ENCODE peak calls at places on chromosomes 1 and 21, in ten cellular contexts. D, V, X, B, R, F, S, G, Z and J are unnamed samples.

GRCh38 chr1:234570741-234571140 is 39.2 kb downstream of the IRF2BP2 start:
- DNase-seq in D (no peak), V (no peak), X (no peak), B (no peak), R (no peak), F (no peak), S (no peak), G (no peak), Z (no peak), J (no peak)

GRCh38 chr1:222618001-222618879 is at the start of gene MIA3:
- DNase-seq in D (peak), V (peak), X (peak), B (peak), R (peak), F (peak), S (peak), G (peak), Z (peak), J (peak)

GRCh38 chr1:222464841-222465210 is 83.1 kb downstream of the HHIPL2 start:
- DNase-seq in D (peak), V (peak), X (peak), B (peak), R (peak), F (peak), S (no peak), G (peak), Z (no peak), J (peak)

GRCh38 chr21:45289655-45290515 is 2.2 kb upstream of the POFUT2 start:
- DNase-seq in D (peak), V (no peak), X (no peak), B (no peak), R (peak), F (no peak), S (peak), G (no peak), Z (peak), J (no peak)

GRCh38 chr1:62720946-62721554 is 32.9 kb upstream of the DOCK7 start:
- DNase-seq in D (no peak), V (no peak), X (no peak), B (no peak), R (peak), F (no peak), S (no peak), G (peak), Z (no peak), J (no peak)

GRCh38 chr21:32456497-32456918 is 44.0 kb downstream of the EVA1C start:
- DNase-seq in D (no peak), V (no peak), X (peak), B (no peak), R (peak), F (no peak), S (no peak), G (peak), Z (no peak), J (no peak)

GRCh38 chr21:45225041-45225740 is 62.5 kb downstream of the POFUT2 start:
- DNase-seq in D (no peak), V (no peak), X (no peak), B (no peak), R (no peak), F (no peak), S (no peak), G (no peak), Z (no peak), J (no peak)

GRCh38 chr1:226061793-226062557 is 541 bp upstream of the H3-3A start:
- DNase-seq in D (peak), V (peak), X (peak), B (peak), R (peak), F (peak), S (peak), G (peak), Z (peak), J (peak)

GRCh38 chr1:166069390-166069789 is 97.4 kb downstream of the FAM78B start:
- DNase-seq in D (no peak), V (no peak), X (no peak), B (peak), R (no peak), F (no peak), S (no peak), G (no peak), Z (no peak), J (no peak)

GRCh38 chr1:186626969-186627368 is 53.3 kb downstream of the PTGS2 start:
- DNase-seq in D (no peak), V (no peak), X (no peak), B (no peak), R (peak), F (no peak), S (no peak), G (no peak), Z (no peak), J (no peak)

GRCh38 chr1:219660666-219661463 is 48.0 kb upstream of the ZC3H11B start:
- DNase-seq in D (peak), V (peak), X (peak), B (peak), R (peak), F (peak), S (peak), G (peak), Z (peak), J (peak)

GRCh38 chr1:38014171-38014570 is 1.6 kb downstream of the UTP11 start:
- DNase-seq in D (no peak), V (no peak), X (no peak), B (no peak), R (no peak), F (no peak), S (no peak), G (no peak), Z (no peak), J (no peak)

GRCh38 chr1:97379387-97380075 is 541.3 kb downstream of the DPYD start:
- DNase-seq in D (no peak), V (no peak), X (no peak), B (no peak), R (peak), F (no peak), S (no peak), G (no peak), Z (no peak), J (no peak)

GRCh38 chr1:231781887-231782286 is 155.3 kb downstream of the DISC1 start:
- DNase-seq in D (no peak), V (no peak), X (no peak), B (no peak), R (no peak), F (no peak), S (no peak), G (no peak), Z (no peak), J (no peak)

GRCh38 chr1:85957760-85958159 is 198.8 kb downstream of the COL24A1 start:
- DNase-seq in D (no peak), V (no peak), X (no peak), B (no peak), R (no peak), F (no peak), S (no peak), G (no peak), Z (no peak), J (no peak)

GRCh38 chr1:72186733-72187307 is 95.5 kb downstream of the NEGR1 start:
- DNase-seq in D (no peak), V (no peak), X (no peak), B (no peak), R (peak), F (no peak), S (no peak), G (no peak), Z (no peak), J (no peak)

GRCh38 chr1:188782220-188782841 is 1695.3 kb downstream of the BRINP3 start:
- DNase-seq in D (peak), V (peak), X (no peak), B (peak), R (peak), F (no peak), S (no peak), G (no peak), Z (no peak), J (peak)

GRCh38 chr1:9112961-9113880 is 15.7 kb downstream of the GPR157 start:
- DNase-seq in D (no peak), V (no peak), X (no peak), B (no peak), R (peak), F (no peak), S (no peak), G (no peak), Z (no peak), J (no peak)

GRCh38 chr1:37083551-37084119 is 49.3 kb upstream of the GRIK3 start:
- DNase-seq in D (no peak), V (no peak), X (no peak), B (no peak), R (no peak), F (no peak), S (no peak), G (no peak), Z (no peak), J (no peak)

GRCh38 chr1:107139833-107140702 is 771 bp upstream of the NTNG1 start:
- DNase-seq in D (no peak), V (no peak), X (no peak), B (no peak), R (peak), F (no peak), S (no peak), G (peak), Z (peak), J (peak)

GRCh38 chr1:902802-903201 is 20.9 kb upstream of the SAMD11 start:
- DNase-seq in D (no peak), V (no peak), X (no peak), B (peak), R (no peak), F (no peak), S (peak), G (no peak), Z (peak), J (no peak)

GRCh38 chr1:80918365-80918764 is 882.4 kb upstream of the ADGRL2 start:
- DNase-seq in D (no peak), V (peak), X (no peak), B (no peak), R (peak), F (no peak), S (no peak), G (no peak), Z (no peak), J (no peak)

GRCh38 chr1:199742547-199742946 is 285.0 kb upstream of the NR5A2 start:
- DNase-seq in D (peak), V (peak), X (no peak), B (no peak), R (peak), F (no peak), S (no peak), G (no peak), Z (no peak), J (peak)

GRCh38 chr1:26177182-26177684 is at the start of gene CNKSR1:
- DNase-seq in D (no peak), V (no peak), X (no peak), B (no peak), R (no peak), F (no peak), S (no peak), G (peak), Z (no peak), J (no peak)

GRCh38 chr1:115165776-115166175 is 76.5 kb upstream of the TSPAN2 start:
- DNase-seq in D (no peak), V (no peak), X (no peak), B (no peak), R (no peak), F (no peak), S (no peak), G (no peak), Z (no peak), J (no peak)

GRCh38 chr21:33026878-33027400 is 1.2 kb downstream of the OLIG2 start:
- DNase-seq in D (no peak), V (no peak), X (no peak), B (no peak), R (peak), F (no peak), S (no peak), G (no peak), Z (peak), J (no peak)

GRCh38 chr1:115469703-115470476 is 131.8 kb upstream of the NGF start:
- DNase-seq in D (peak), V (peak), X (peak), B (peak), R (peak), F (no peak), S (no peak), G (no peak), Z (peak), J (peak)

GRCh38 chr1:61083014-61083798 is 845 bp downstream of the NFIA start:
- DNase-seq in D (no peak), V (peak), X (no peak), B (peak), R (no peak), F (peak), S (no peak), G (no peak), Z (no peak), J (no peak)

GRCh38 chr1:226870323-226871046 is at the start of gene PSEN2:
- DNase-seq in D (peak), V (peak), X (peak), B (peak), R (peak), F (peak), S (peak), G (peak), Z (peak), J (peak)

GRCh38 chr21:44657635-44658183 is at the start of gene KRTAP12-3:
- DNase-seq in D (no peak), V (no peak), X (no peak), B (no peak), R (peak), F (no peak), S (no peak), G (no peak), Z (peak), J (no peak)

GRCh38 chr1:228166170-228166936 is 749 bp downstream of the IBA57 start:
- DNase-seq in D (peak), V (peak), X (peak), B (peak), R (peak), F (peak), S (peak), G (peak), Z (peak), J (peak)

GRCh38 chr1:212941452-212941851 is 8.9 kb upstream of the VASH2 start:
- DNase-seq in D (no peak), V (no peak), X (no peak), B (no peak), R (no peak), F (no peak), S (no peak), G (no peak), Z (no peak), J (no peak)

GRCh38 chr1:84884671-84885389 is 8.2 kb downstream of the LPAR3 start:
- DNase-seq in D (no peak), V (no peak), X (no peak), B (no peak), R (no peak), F (no peak), S (no peak), G (no peak), Z (no peak), J (no peak)

GRCh38 chr21:45504516-45505415 is 37.5 kb downstream of the SLC19A1 start:
- DNase-seq in D (no peak), V (no peak), X (peak), B (no peak), R (no peak), F (no peak), S (no peak), G (no peak), Z (peak), J (no peak)

GRCh38 chr1:116806245-116806644 is 52.0 kb downstream of the CD2 start:
- DNase-seq in D (no peak), V (no peak), X (no peak), B (no peak), R (no peak), F (no peak), S (no peak), G (no peak), Z (no peak), J (no peak)

GRCh38 chr1:145879775-145880174 is 5.9 kb downstream of the ANKRD35 start:
- DNase-seq in D (no peak), V (no peak), X (no peak), B (no peak), R (no peak), F (no peak), S (no peak), G (no peak), Z (no peak), J (no peak)

DNA sequence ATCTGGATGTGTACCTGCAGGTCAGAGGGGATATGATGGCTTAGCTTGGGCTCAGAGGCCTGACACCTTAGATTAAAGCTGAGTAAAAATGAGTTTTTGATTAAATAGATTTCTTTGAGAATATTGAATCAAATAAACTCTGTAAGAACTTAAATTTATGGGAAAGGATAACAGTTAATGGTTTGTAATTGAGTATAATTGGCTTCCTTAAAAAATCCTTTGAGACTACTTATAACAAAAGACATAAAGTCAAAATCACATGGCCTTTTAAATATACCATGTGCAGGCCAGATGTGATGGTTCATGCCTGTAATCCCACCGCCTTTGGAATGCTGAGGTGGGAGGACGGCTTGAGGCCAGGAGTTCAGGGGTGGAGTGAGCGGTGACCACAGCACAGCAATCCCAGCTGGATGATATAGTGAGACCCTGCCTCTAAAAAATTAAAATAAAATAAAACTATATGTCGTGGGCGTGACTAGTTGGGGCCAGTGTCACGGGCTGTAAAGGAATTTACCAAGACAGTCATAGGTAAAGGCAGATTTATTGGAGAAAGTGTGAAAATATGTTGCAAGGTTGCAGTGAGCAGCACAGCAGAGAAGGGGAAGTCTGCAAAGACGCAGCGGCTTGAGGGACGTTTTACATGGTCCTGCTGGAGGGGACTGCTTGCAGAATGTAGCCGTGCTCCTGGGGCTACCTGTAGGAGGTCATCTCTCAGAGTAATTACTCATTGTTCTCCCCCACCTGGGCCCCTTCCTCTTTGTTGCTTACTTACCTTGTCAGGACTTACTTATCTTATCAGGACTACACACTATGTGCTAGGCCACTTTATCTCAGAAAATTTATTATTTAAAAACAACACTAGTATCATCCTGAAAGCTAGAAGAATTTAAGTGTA is 122.3 kb downstream of the ZMYM4 start:
- DNase-seq in D (no peak), V (no peak), X (no peak), B (peak), R (peak), F (no peak), S (no peak), G (no peak), Z (no peak), J (no peak)
- TF ChIP-seq POLR2A in D (no peak), V (no peak), X (no peak), B (no peak), R (no peak), F (no peak), S (no peak), G (no peak), Z (no peak), J (no peak)

GRCh38 chr1:173865468-173866164 is 2.2 kb downstream of the GAS5 start:
- DNase-seq in D (no peak), V (no peak), X (no peak), B (no peak), R (no peak), F (no peak), S (no peak), G (no peak), Z (no peak), J (no peak)
- TF ChIP-seq POLR2A in D (no peak), V (no peak), X (no peak), B (no peak), R (no peak), F (no peak), S (no peak), G (no peak), Z (no peak), J (no peak)

DNA sequence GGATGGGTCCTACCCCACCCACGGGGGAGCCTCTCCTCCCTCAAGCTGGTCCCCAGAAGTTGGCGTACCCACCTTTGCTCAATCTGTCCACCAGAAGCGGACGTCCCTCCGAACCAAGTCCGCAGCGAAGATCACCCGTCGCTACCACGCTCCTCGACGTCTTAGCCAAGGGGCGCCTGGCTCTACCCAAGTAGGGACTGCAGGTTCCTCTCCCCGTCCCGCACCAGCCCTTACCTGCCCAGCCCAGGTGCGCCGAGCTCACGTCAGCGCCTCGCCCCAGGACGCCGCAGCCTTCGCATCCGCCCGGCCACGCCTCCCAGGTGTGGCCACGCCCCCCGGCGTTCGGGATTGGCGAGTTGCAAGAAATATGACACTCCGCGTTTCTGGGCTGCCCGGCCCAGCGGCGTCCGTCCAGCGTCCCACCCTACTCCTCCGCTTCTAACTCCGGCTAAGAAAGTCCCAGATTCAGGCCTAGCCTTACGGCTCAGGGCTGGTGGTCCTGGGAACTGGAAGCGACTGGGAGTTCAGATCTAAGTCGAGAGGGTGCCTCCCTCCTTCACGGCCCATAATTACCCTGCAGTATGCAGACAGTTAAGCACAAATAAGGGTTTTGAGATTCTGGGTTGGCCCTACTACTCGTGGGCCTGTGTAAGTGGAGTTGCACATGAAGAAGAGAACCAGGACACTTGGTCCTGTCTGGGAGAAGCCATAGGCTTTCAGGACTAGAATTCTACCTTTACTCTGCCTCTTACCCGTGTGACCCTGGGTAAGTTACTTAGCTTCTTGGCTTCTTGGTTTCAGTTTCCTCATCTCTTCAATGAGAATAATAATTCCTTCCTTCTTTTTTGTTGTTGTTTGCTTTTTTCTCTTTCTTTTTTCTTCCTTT is at the start of gene IRF6:
- DNase-seq in D (peak), V (peak), X (peak), B (peak), R (peak), F (peak), S (peak), G (peak), Z (peak), J (no peak)
- TF ChIP-seq POLR2A in D (no peak), V (peak), X (peak), B (peak), R (no peak), F (no peak), S (no peak), G (peak), Z (peak), J (no peak)

GRCh38 chr1:156096640-156097391 is 14.6 kb upstream of the MEX3A start:
- DNase-seq in D (peak), V (peak), X (peak), B (peak), R (peak), F (peak), S (peak), G (peak), Z (peak), J (peak)
- TF ChIP-seq POLR2A in D (no peak), V (no peak), X (peak), B (no peak), R (peak), F (no peak), S (peak), G (no peak), Z (no peak), J (peak)